ENCODE peak calls at places on chromosomes 3 and 15, in four cellular contexts. One of them, this sample, is unnamed.
A peak's percentile ranks its signal among the peaks of the same experiment; 100 is the strongest.

GRCh38 chr15:88498991-88499390 is 31.5 kb downstream of the MRPS11 start:
- DNase-seq in WTC11: no peak
- DNase-seq in K562: no peak
- DNase-seq in GM12878: no peak
- DNase-seq in this sample: no peak

GRCh38 chr15:101070024-101070423 is 150.9 kb downstream of the LRRK1 start:
- DNase-seq in WTC11: no peak
- DNase-seq in K562: no peak
- DNase-seq in GM12878: no peak
- DNase-seq in this sample: no peak

GRCh38 chr15:63597033-63597790 is at the start of gene FBXL22:
- DNase-seq in WTC11: no peak
- DNase-seq in K562: no peak
- DNase-seq in GM12878: no peak
- DNase-seq in this sample: no peak

GRCh38 chr15:41603941-41604660 is 45.1 kb downstream of the TYRO3 start:
- DNase-seq in WTC11: peak; percentile 79
- DNase-seq in K562: peak; percentile 64
- DNase-seq in GM12878: no peak
- DNase-seq in this sample: peak; percentile 84

GRCh38 chr3:183410280-183410679 is 18.1 kb downstream of the MCF2L2 start:
- DNase-seq in WTC11: no peak
- DNase-seq in K562: peak; percentile 91
- DNase-seq in GM12878: no peak
- DNase-seq in this sample: no peak

GRCh38 chr15:48447657-48448056 is 116.4 kb downstream of the DUT start:
- DNase-seq in WTC11: no peak
- DNase-seq in K562: no peak
- DNase-seq in GM12878: no peak
- DNase-seq in this sample: no peak

GRCh38 chr15:61034793-61035710 is 194.1 kb downstream of the RORA start:
- DNase-seq in WTC11: no peak
- DNase-seq in K562: no peak
- DNase-seq in GM12878: no peak
- DNase-seq in this sample: peak; percentile 39

GRCh38 chr3:64341355-64341754 is 116.1 kb upstream of the PRICKLE2 start:
- DNase-seq in WTC11: peak; percentile 24
- DNase-seq in K562: no peak
- DNase-seq in GM12878: no peak
- DNase-seq in this sample: no peak

GRCh38 chr3:196528639-196529233 is 13.6 kb upstream of the SMCO1 start:
- DNase-seq in WTC11: peak; percentile 87
- DNase-seq in K562: peak; percentile 89
- DNase-seq in GM12878: no peak
- DNase-seq in this sample: peak; percentile 97

GRCh38 chr3:107943860-107944543 is 146.8 kb downstream of the CD47 start:
- DNase-seq in WTC11: no peak
- DNase-seq in K562: no peak
- DNase-seq in GM12878: no peak
- DNase-seq in this sample: no peak

GRCh38 chr15:57384816-57385215 is 8.5 kb downstream of the CGNL1 start:
- DNase-seq in WTC11: no peak
- DNase-seq in K562: no peak
- DNase-seq in GM12878: no peak
- DNase-seq in this sample: no peak

GRCh38 chr3:59644479-59645075 is 594.8 kb upstream of the CFAP20DC start:
- DNase-seq in WTC11: no peak
- DNase-seq in K562: no peak
- DNase-seq in GM12878: no peak
- DNase-seq in this sample: no peak

GRCh38 chr15:80999623-81000036 is 1.1 kb upstream of the TLNRD1 start:
- DNase-seq in WTC11: no peak
- DNase-seq in K562: peak; percentile 79
- DNase-seq in GM12878: no peak
- DNase-seq in this sample: no peak

GRCh38 chr15:59222106-59222505 is 15.5 kb downstream of the LDHAL6B start:
- DNase-seq in WTC11: no peak
- DNase-seq in K562: no peak
- DNase-seq in GM12878: no peak
- DNase-seq in this sample: no peak

DNA sequence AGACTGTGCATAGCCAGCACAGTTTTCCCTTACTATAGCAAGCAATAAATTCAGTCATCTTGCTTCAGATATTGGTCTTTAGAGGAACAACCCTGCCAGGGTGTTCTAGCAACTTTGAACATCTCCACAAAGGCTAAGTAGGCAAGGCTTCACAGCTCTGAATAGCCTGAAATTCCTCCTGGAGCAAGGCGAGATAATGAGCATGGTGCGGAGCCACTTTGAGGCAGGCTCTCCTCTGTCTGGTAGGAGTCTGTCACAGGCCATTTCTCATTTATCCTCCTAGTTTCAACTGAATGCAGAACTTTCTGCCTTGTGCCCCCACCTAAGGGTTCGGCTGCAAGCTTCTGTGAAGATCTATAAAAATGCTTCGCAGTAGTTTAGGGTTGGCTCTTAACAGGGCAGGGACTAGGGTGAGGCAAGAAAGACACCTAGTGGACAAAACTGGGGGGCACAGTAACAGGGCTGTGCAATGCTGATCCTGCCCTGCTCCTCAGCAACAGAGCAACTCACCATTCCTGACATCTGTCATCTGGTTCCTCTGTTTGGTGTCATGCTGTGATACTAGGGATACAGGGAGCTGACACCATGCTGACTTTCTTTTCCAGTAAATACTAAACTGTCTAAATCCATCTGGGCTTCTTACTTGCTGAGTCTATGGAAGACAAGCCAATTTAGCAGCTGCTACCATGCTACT is 16.6 kb upstream of the EHHADH start:
- DNase-seq in WTC11: peak; percentile 50
- DNase-seq in K562: peak; percentile 69
- DNase-seq in GM12878: no peak
- DNase-seq in this sample: peak; percentile 82
- TF ChIP-seq USF1 in WTC11: no peak
- TF ChIP-seq USF1 in K562: no peak
- TF ChIP-seq USF1 in GM12878: no peak
- TF ChIP-seq USF1 in this sample: no peak

GRCh38 chr3:33377489-33377888 is 62.7 kb downstream of the UBP1 start:
- DNase-seq in WTC11: peak; percentile 32
- DNase-seq in K562: peak; percentile 40
- DNase-seq in GM12878: no peak
- DNase-seq in this sample: no peak

GRCh38 chr3:33380653-33381052 is 59.6 kb downstream of the UBP1 start:
- DNase-seq in WTC11: no peak
- DNase-seq in K562: no peak
- DNase-seq in GM12878: no peak
- DNase-seq in this sample: no peak

GRCh38 chr3:33372218-33373081 is 67.8 kb downstream of the UBP1 start:
- DNase-seq in WTC11: peak; percentile 20
- DNase-seq in K562: peak; percentile 70
- DNase-seq in GM12878: no peak
- DNase-seq in this sample: peak; percentile 55

GRCh38 chr3:33373082-33373437 is 67.1 kb downstream of the UBP1 start:
- DNase-seq in WTC11: no peak
- DNase-seq in K562: no peak
- DNase-seq in GM12878: no peak
- DNase-seq in this sample: no peak

DNA sequence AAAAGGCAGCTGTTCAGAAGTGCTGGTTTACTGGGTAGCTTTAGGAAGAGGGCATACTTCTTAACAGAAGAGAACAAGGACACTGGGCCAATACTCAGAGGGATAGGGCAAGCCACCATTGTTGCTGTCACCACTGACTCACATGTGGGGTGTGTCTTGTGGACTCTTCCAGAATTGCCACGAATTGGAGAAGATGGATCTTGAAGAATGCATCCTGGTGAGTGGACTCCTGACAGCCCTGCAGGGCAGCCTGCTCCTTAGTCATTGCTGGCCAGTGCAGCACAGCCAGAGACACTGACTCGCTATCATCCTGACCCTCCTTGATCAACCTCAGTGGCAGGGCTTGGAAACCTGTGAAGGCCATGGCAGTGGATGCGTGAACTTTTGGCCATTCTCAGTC is 62.3 kb downstream of the UBP1 start:
- DNase-seq in WTC11: no peak
- DNase-seq in K562: no peak
- DNase-seq in GM12878: no peak
- DNase-seq in this sample: no peak
- TF ChIP-seq USF1 in WTC11: no peak
- TF ChIP-seq USF1 in K562: no peak
- TF ChIP-seq USF1 in GM12878: no peak
- TF ChIP-seq USF1 in this sample: no peak

DNA sequence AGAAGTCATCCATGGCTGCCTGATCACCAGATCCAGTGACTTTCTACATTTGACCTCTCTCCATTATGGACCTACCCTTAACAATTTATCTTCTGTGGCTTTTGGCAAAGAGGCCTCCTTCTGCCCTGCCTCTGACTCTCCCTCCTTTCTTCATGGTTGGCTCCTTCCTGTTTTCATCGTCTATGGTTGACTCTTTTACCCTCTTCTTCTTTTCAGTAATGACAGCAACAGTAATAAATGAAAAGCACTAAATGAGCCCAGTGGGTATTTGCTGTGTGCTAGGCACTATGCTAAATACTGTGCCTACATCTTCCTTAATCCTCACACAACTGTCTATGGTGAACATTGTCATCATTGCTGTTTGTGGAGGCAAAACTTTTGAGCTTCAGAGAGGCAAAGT is 24.5 kb downstream of the ITPR1 start:
- DNase-seq in WTC11: no peak
- DNase-seq in K562: no peak
- DNase-seq in GM12878: no peak
- DNase-seq in this sample: no peak
- TF ChIP-seq USF1 in WTC11: no peak
- TF ChIP-seq USF1 in K562: no peak
- TF ChIP-seq USF1 in GM12878: no peak
- TF ChIP-seq USF1 in this sample: no peak

DNA sequence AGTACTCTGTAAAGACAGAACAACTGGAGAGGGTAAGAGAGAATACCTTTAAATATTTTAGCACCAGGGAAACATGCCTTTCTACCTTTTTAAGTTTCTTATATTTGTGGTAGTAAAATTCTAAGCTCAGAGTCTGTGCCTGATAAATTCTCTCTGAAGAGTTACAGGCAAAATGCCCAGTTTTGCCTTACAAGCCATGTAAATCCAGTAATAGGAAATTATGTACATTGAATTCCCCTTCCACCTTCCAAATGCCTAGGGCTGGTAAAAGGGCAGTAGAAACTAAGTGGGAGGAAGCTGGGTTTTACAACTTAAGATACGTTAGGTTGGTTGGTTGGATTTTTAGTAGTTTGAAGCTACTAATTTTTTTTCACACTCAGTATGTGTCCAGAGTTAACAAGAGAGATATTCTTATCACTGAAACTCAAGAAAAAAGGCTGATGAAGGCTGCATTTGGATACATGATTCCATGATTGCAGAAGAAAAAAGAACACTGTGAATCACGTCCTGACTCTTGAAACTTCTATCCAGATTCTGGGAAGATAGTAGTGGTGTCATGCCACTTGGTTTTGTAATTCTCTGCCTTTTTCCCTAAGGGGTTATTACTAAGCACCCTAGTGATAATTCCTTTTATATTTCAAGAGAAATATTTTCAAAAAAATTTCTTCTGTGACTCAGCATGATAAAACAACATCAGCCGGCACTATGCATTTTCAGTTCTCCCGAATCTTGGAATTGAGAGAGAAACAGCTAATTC is 43.0 kb upstream of the TP63 start:
- DNase-seq in WTC11: no peak
- DNase-seq in K562: no peak
- DNase-seq in GM12878: no peak
- DNase-seq in this sample: no peak
- TF ChIP-seq USF1 in WTC11: no peak
- TF ChIP-seq USF1 in K562: no peak
- TF ChIP-seq USF1 in GM12878: no peak
- TF ChIP-seq USF1 in this sample: no peak

DNA sequence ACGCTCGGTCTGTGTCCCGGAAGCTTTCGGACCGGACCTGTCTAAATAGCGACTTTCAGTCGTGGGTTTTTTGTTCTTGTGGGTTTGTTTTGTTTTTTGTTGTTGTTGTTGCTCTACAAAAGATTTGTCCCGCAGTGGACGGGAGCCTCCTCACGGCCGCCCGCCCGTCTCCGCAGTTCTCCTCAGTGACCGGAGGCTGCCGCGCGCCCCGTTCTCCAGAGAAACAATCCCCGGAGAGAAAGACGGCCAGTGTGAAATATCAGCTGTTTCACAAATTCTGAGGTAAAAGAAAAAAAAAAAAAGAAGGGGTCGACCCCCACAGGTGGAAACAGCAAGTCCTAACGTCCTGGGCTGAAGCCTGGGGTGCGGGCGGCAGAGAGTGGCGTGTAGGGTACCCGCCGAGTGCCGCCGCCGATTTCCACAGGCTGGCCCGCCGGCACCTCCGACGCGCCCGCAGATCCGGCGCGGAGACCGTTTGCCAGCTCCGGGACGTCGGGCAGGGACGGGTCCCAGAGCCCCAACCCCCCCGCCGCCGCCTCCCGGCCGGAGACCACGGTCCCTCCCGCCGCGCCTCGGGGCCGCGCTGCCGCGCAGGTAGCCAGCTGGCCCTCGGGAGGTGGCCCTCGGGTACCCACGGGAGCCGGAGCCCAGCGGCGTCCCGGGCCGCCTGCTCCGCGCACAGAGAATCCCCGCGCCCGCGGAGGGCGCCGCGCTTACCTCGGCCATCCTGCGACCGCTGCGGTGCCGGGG is 476 bp downstream of the BNC1 start:
- DNase-seq in WTC11: peak; percentile 16
- DNase-seq in K562: no peak
- DNase-seq in GM12878: no peak
- DNase-seq in this sample: peak; percentile 52
- TF ChIP-seq USF1 in WTC11: no peak
- TF ChIP-seq USF1 in K562: no peak
- TF ChIP-seq USF1 in GM12878: no peak
- TF ChIP-seq USF1 in this sample: no peak

GRCh38 chr3:79414821-79415220 is 353.0 kb downstream of the ROBO1 start:
- DNase-seq in WTC11: no peak
- DNase-seq in K562: no peak
- DNase-seq in GM12878: no peak
- DNase-seq in this sample: no peak
- TF ChIP-seq USF1 in WTC11: no peak
- TF ChIP-seq USF1 in K562: no peak
- TF ChIP-seq USF1 in GM12878: no peak
- TF ChIP-seq USF1 in this sample: no peak

GRCh38 chr3:132445812-132446211 is 28.5 kb downstream of the DNAJC13 start:
- DNase-seq in WTC11: no peak
- DNase-seq in K562: no peak
- DNase-seq in GM12878: no peak
- DNase-seq in this sample: no peak

GRCh38 chr3:132443421-132443820 is 26.1 kb downstream of the DNAJC13 start:
- DNase-seq in WTC11: no peak
- DNase-seq in K562: no peak
- DNase-seq in GM12878: no peak
- DNase-seq in this sample: no peak

GRCh38 chr3:132448211-132448961 is 31.1 kb downstream of the DNAJC13 start:
- DNase-seq in WTC11: no peak
- DNase-seq in K562: no peak
- DNase-seq in GM12878: peak; percentile 16
- DNase-seq in this sample: no peak

DNA sequence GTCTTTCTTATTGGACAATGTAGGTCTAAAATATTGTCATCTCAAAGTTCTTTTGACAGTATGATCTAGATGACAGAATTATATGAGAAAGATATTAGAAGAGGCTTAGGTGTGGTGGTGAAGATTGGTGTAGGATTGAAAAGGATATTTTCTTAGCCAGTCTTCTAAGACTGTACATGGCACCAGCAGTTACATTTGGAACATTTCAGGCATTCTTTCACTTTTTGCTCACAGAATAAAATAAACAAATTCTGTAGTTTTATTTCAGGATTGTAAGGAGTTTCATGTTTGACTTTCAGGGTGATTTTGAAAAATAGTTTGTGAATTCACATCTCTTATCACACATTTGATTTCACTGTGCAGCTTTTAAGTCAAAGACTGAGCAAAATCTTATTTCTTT is 27.0 kb downstream of the DNAJC13 start:
- DNase-seq in WTC11: no peak
- DNase-seq in K562: no peak
- DNase-seq in GM12878: no peak
- DNase-seq in this sample: no peak
- TF ChIP-seq USF1 in WTC11: no peak
- TF ChIP-seq USF1 in K562: no peak
- TF ChIP-seq USF1 in GM12878: no peak
- TF ChIP-seq USF1 in this sample: no peak

This sample was measured in SK-N-SH.